ENCODE peak calls at places on chromosomes 1 and 21, in nine cellular contexts. One of them, this sample, is unnamed.

GRCh38 chr1:162560303-162561036 is 1.1 kb upstream of the UAP1 start:
- DNase-seq in Calu3: no peak
- DNase-seq in SK-N-SH: no peak
- DNase-seq in GM12878: no peak
- DNase-seq in astrocyte: no peak
- DNase-seq in left ventricle myocardium inferior: no peak
- DNase-seq in fibroblast of villous mesenchyme: peak
- DNase-seq in lower lobe of right lung: no peak
- DNase-seq in heart right ventricle: no peak
- DNase-seq in this sample: no peak

GRCh38 chr1:38009088-38009840 is 3.3 kb upstream of the UTP11 start:
- DNase-seq in fibroblast of villous mesenchyme: no peak
- DNase-seq in heart right ventricle: no peak
- DNase-seq in lower lobe of right lung: no peak
- DNase-seq in astrocyte: peak
- DNase-seq in left ventricle myocardium inferior: no peak
- DNase-seq in GM12878: no peak
- DNase-seq in Calu3: no peak
- DNase-seq in SK-N-SH: no peak
- DNase-seq in this sample: no peak

GRCh38 chr21:38993561-38993960 is 187.8 kb downstream of the ETS2 start:
- DNase-seq in SK-N-SH: no peak
- DNase-seq in fibroblast of villous mesenchyme: peak
- DNase-seq in lower lobe of right lung: no peak
- DNase-seq in left ventricle myocardium inferior: no peak
- DNase-seq in Calu3: peak
- DNase-seq in GM12878: no peak
- DNase-seq in heart right ventricle: no peak
- DNase-seq in astrocyte: peak
- DNase-seq in this sample: peak

GRCh38 chr1:5706239-5706638 is 286.0 kb downstream of the NPHP4 start:
- DNase-seq in left ventricle myocardium inferior: no peak
- DNase-seq in astrocyte: no peak
- DNase-seq in lower lobe of right lung: peak
- DNase-seq in fibroblast of villous mesenchyme: no peak
- DNase-seq in SK-N-SH: no peak
- DNase-seq in GM12878: no peak
- DNase-seq in Calu3: no peak
- DNase-seq in heart right ventricle: no peak
- DNase-seq in this sample: no peak

GRCh38 chr1:18819986-18820790 is 39.3 kb downstream of the TAS1R2 start:
- DNase-seq in fibroblast of villous mesenchyme: no peak
- DNase-seq in lower lobe of right lung: no peak
- DNase-seq in SK-N-SH: no peak
- DNase-seq in Calu3: no peak
- DNase-seq in GM12878: no peak
- DNase-seq in heart right ventricle: no peak
- DNase-seq in astrocyte: no peak
- DNase-seq in left ventricle myocardium inferior: no peak
- DNase-seq in this sample: no peak

GRCh38 chr21:35721701-35722100 is 338.6 kb downstream of the SETD4 start:
- DNase-seq in Calu3: no peak
- DNase-seq in astrocyte: no peak
- DNase-seq in lower lobe of right lung: no peak
- DNase-seq in GM12878: no peak
- DNase-seq in left ventricle myocardium inferior: no peak
- DNase-seq in fibroblast of villous mesenchyme: no peak
- DNase-seq in heart right ventricle: no peak
- DNase-seq in SK-N-SH: no peak
- DNase-seq in this sample: no peak

GRCh38 chr1:242467556-242468145 is 56.8 kb downstream of the PLD5 start:
- DNase-seq in lower lobe of right lung: no peak
- DNase-seq in Calu3: peak
- DNase-seq in astrocyte: peak
- DNase-seq in SK-N-SH: peak
- DNase-seq in GM12878: no peak
- DNase-seq in fibroblast of villous mesenchyme: peak
- DNase-seq in heart right ventricle: no peak
- DNase-seq in left ventricle myocardium inferior: peak
- DNase-seq in this sample: no peak

GRCh38 chr1:58739851-58740466 is 40.1 kb upstream of the MYSM1 start:
- DNase-seq in astrocyte: no peak
- DNase-seq in lower lobe of right lung: no peak
- DNase-seq in Calu3: peak
- DNase-seq in left ventricle myocardium inferior: no peak
- DNase-seq in fibroblast of villous mesenchyme: peak
- DNase-seq in heart right ventricle: no peak
- DNase-seq in SK-N-SH: peak
- DNase-seq in GM12878: no peak
- DNase-seq in this sample: no peak

GRCh38 chr1:202240956-202241355 is 47.4 kb downstream of the LGR6 start:
- DNase-seq in Calu3: no peak
- DNase-seq in heart right ventricle: no peak
- DNase-seq in lower lobe of right lung: no peak
- DNase-seq in GM12878: no peak
- DNase-seq in fibroblast of villous mesenchyme: no peak
- DNase-seq in astrocyte: no peak
- DNase-seq in left ventricle myocardium inferior: no peak
- DNase-seq in SK-N-SH: no peak
- DNase-seq in this sample: no peak

GRCh38 chr1:55640708-55641473 is 425.7 kb upstream of the USP24 start:
- DNase-seq in left ventricle myocardium inferior: peak
- DNase-seq in lower lobe of right lung: peak
- DNase-seq in astrocyte: no peak
- DNase-seq in SK-N-SH: peak
- DNase-seq in fibroblast of villous mesenchyme: peak
- DNase-seq in GM12878: peak
- DNase-seq in Calu3: no peak
- DNase-seq in heart right ventricle: peak
- DNase-seq in this sample: peak

GRCh38 chr1:40312238-40313205 is 4.6 kb downstream of the COL9A2 start:
- DNase-seq in Calu3: peak
- DNase-seq in GM12878: peak
- DNase-seq in astrocyte: no peak
- DNase-seq in fibroblast of villous mesenchyme: no peak
- DNase-seq in lower lobe of right lung: peak
- DNase-seq in SK-N-SH: no peak
- DNase-seq in left ventricle myocardium inferior: peak
- DNase-seq in heart right ventricle: no peak
- DNase-seq in this sample: no peak

GRCh38 chr1:200837931-200838571 is 34.7 kb upstream of the GPR25 start:
- DNase-seq in fibroblast of villous mesenchyme: peak
- DNase-seq in left ventricle myocardium inferior: no peak
- DNase-seq in SK-N-SH: no peak
- DNase-seq in Calu3: no peak
- DNase-seq in lower lobe of right lung: no peak
- DNase-seq in heart right ventricle: no peak
- DNase-seq in GM12878: no peak
- DNase-seq in astrocyte: peak
- DNase-seq in this sample: peak

GRCh38 chr21:42878678-42878992 is 704 bp downstream of the WDR4 start:
- DNase-seq in heart right ventricle: no peak
- DNase-seq in SK-N-SH: no peak
- DNase-seq in lower lobe of right lung: no peak
- DNase-seq in astrocyte: no peak
- DNase-seq in Calu3: no peak
- DNase-seq in left ventricle myocardium inferior: no peak
- DNase-seq in fibroblast of villous mesenchyme: no peak
- DNase-seq in GM12878: no peak
- DNase-seq in this sample: no peak

GRCh38 chr1:2322593-2323295 is 68.6 kb downstream of the MORN1 start:
- DNase-seq in astrocyte: peak
- DNase-seq in SK-N-SH: no peak
- DNase-seq in Calu3: peak
- DNase-seq in heart right ventricle: no peak
- DNase-seq in fibroblast of villous mesenchyme: no peak
- DNase-seq in GM12878: no peak
- DNase-seq in lower lobe of right lung: peak
- DNase-seq in left ventricle myocardium inferior: no peak
- DNase-seq in this sample: no peak

GRCh38 chr1:25692560-25692959 is 76.0 kb downstream of the MAN1C1 start:
- DNase-seq in SK-N-SH: peak
- DNase-seq in fibroblast of villous mesenchyme: no peak
- DNase-seq in heart right ventricle: no peak
- DNase-seq in astrocyte: no peak
- DNase-seq in Calu3: peak
- DNase-seq in GM12878: no peak
- DNase-seq in lower lobe of right lung: no peak
- DNase-seq in left ventricle myocardium inferior: no peak
- DNase-seq in this sample: no peak

GRCh38 chr1:198185101-198185500 is 28.3 kb downstream of the NEK7 start:
- DNase-seq in left ventricle myocardium inferior: no peak
- DNase-seq in astrocyte: no peak
- DNase-seq in lower lobe of right lung: no peak
- DNase-seq in fibroblast of villous mesenchyme: no peak
- DNase-seq in SK-N-SH: no peak
- DNase-seq in heart right ventricle: no peak
- DNase-seq in GM12878: no peak
- DNase-seq in Calu3: no peak
- DNase-seq in this sample: no peak

GRCh38 chr1:154329152-154329521 is 3.8 kb downstream of the ATP8B2 start:
- DNase-seq in lower lobe of right lung: no peak
- DNase-seq in heart right ventricle: no peak
- DNase-seq in Calu3: no peak
- DNase-seq in GM12878: no peak
- DNase-seq in SK-N-SH: peak
- DNase-seq in fibroblast of villous mesenchyme: no peak
- DNase-seq in left ventricle myocardium inferior: no peak
- DNase-seq in astrocyte: no peak
- DNase-seq in this sample: no peak
- TF ChIP-seq CTCF in lower lobe of right lung: no peak
- TF ChIP-seq CTCF in heart right ventricle: no peak
- TF ChIP-seq CTCF in Calu3: no peak
- TF ChIP-seq CTCF in GM12878: no peak
- TF ChIP-seq CTCF in SK-N-SH: peak
- TF ChIP-seq CTCF in fibroblast of villous mesenchyme: peak
- TF ChIP-seq CTCF in left ventricle myocardium inferior: no peak
- TF ChIP-seq CTCF in astrocyte: peak
- TF ChIP-seq CTCF in this sample: peak

GRCh38 chr21:43917515-43918384 is 52.7 kb downstream of the AGPAT3 start:
- DNase-seq in lower lobe of right lung: peak
- DNase-seq in astrocyte: no peak
- DNase-seq in SK-N-SH: no peak
- DNase-seq in fibroblast of villous mesenchyme: no peak
- DNase-seq in left ventricle myocardium inferior: no peak
- DNase-seq in heart right ventricle: no peak
- DNase-seq in GM12878: peak
- DNase-seq in Calu3: peak
- DNase-seq in this sample: no peak
- TF ChIP-seq CTCF in lower lobe of right lung: no peak
- TF ChIP-seq CTCF in astrocyte: no peak
- TF ChIP-seq CTCF in SK-N-SH: no peak
- TF ChIP-seq CTCF in fibroblast of villous mesenchyme: no peak
- TF ChIP-seq CTCF in left ventricle myocardium inferior: no peak
- TF ChIP-seq CTCF in heart right ventricle: no peak
- TF ChIP-seq CTCF in GM12878: peak
- TF ChIP-seq CTCF in Calu3: no peak
- TF ChIP-seq CTCF in this sample: no peak

GRCh38 chr1:14474856-14475255 is 123.6 kb upstream of the KAZN start:
- DNase-seq in fibroblast of villous mesenchyme: no peak
- DNase-seq in Calu3: no peak
- DNase-seq in astrocyte: no peak
- DNase-seq in GM12878: no peak
- DNase-seq in heart right ventricle: no peak
- DNase-seq in SK-N-SH: no peak
- DNase-seq in lower lobe of right lung: no peak
- DNase-seq in left ventricle myocardium inferior: no peak
- DNase-seq in this sample: no peak
- TF ChIP-seq CTCF in fibroblast of villous mesenchyme: no peak
- TF ChIP-seq CTCF in Calu3: no peak
- TF ChIP-seq CTCF in astrocyte: no peak
- TF ChIP-seq CTCF in GM12878: no peak
- TF ChIP-seq CTCF in heart right ventricle: no peak
- TF ChIP-seq CTCF in SK-N-SH: no peak
- TF ChIP-seq CTCF in lower lobe of right lung: no peak
- TF ChIP-seq CTCF in left ventricle myocardium inferior: no peak
- TF ChIP-seq CTCF in this sample: no peak

GRCh38 chr21:36987845-36988244 is 18.7 kb upstream of the RIPPLY3 start:
- DNase-seq in heart right ventricle: no peak
- DNase-seq in lower lobe of right lung: no peak
- DNase-seq in SK-N-SH: no peak
- DNase-seq in fibroblast of villous mesenchyme: no peak
- DNase-seq in left ventricle myocardium inferior: no peak
- DNase-seq in GM12878: no peak
- DNase-seq in astrocyte: no peak
- DNase-seq in Calu3: no peak
- DNase-seq in this sample: no peak

GRCh38 chr21:36988536-36988935 is 18.0 kb upstream of the RIPPLY3 start:
- DNase-seq in SK-N-SH: peak
- DNase-seq in GM12878: no peak
- DNase-seq in Calu3: no peak
- DNase-seq in fibroblast of villous mesenchyme: no peak
- DNase-seq in left ventricle myocardium inferior: no peak
- DNase-seq in lower lobe of right lung: no peak
- DNase-seq in heart right ventricle: no peak
- DNase-seq in astrocyte: no peak
- DNase-seq in this sample: no peak

GRCh38 chr21:36992671-36993070 is 13.8 kb upstream of the RIPPLY3 start:
- DNase-seq in lower lobe of right lung: no peak
- DNase-seq in heart right ventricle: no peak
- DNase-seq in left ventricle myocardium inferior: no peak
- DNase-seq in astrocyte: no peak
- DNase-seq in fibroblast of villous mesenchyme: no peak
- DNase-seq in SK-N-SH: no peak
- DNase-seq in Calu3: no peak
- DNase-seq in GM12878: no peak
- DNase-seq in this sample: no peak

GRCh38 chr21:36990508-36991205 is 15.8 kb upstream of the RIPPLY3 start:
- DNase-seq in GM12878: no peak
- DNase-seq in Calu3: no peak
- DNase-seq in astrocyte: no peak
- DNase-seq in SK-N-SH: no peak
- DNase-seq in lower lobe of right lung: no peak
- DNase-seq in fibroblast of villous mesenchyme: no peak
- DNase-seq in left ventricle myocardium inferior: no peak
- DNase-seq in heart right ventricle: no peak
- DNase-seq in this sample: no peak

DNA sequence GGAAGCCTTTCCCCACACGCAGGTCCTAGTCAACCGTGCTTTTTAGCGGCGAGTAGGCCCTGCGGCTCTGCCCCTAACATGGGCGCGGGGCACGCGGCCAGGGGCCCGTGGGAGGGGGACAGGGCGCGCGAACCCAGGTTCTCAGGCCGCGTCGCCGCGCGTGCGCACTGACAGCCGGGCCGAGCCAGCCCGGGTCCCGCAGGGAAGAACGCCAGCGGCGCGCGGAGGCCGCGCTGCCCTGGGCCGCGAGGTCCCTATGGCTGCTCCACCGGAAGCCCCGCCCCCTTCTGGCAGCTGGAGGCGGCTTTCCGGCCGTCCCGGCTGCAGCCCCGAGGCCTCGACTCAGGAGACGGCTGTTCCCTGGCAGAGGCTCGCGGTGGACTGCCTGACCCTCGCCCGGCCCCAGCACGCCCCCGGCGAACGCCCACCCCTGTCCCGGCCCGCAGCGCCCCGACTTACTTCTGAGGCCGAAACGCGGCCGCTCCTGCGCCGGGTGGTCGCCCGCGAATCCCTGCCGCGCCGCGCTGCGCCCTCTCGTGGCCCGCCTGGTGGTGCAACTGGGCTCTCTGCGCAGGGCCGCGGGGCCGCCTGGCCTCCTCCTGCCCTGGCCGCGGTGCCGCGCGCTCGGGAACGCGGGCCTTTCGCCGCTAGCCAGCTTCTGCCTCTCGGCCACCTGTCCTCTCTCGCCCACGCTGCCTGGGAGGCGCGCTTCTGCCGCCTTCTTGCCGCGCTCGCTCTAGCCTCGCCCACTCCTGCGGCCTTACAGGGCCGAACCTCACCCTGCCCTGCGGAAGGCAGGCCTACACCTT is 16.6 kb upstream of the RIPPLY3 start:
- DNase-seq in left ventricle myocardium inferior: peak
- DNase-seq in GM12878: peak
- DNase-seq in lower lobe of right lung: peak
- DNase-seq in fibroblast of villous mesenchyme: peak
- DNase-seq in Calu3: peak
- DNase-seq in heart right ventricle: peak
- DNase-seq in astrocyte: peak
- DNase-seq in SK-N-SH: peak
- DNase-seq in this sample: peak
- TF ChIP-seq CTCF in left ventricle myocardium inferior: peak
- TF ChIP-seq CTCF in GM12878: peak
- TF ChIP-seq CTCF in lower lobe of right lung: peak
- TF ChIP-seq CTCF in fibroblast of villous mesenchyme: peak
- TF ChIP-seq CTCF in Calu3: peak
- TF ChIP-seq CTCF in heart right ventricle: peak
- TF ChIP-seq CTCF in astrocyte: peak
- TF ChIP-seq CTCF in SK-N-SH: peak
- TF ChIP-seq CTCF in this sample: peak

This sample was measured in HFF-Myc.